ENCODE peak calls at places on chromosomes 16 and 17, in four cellular contexts. D, E, Z and C are unnamed samples.

GRCh38 chr17:67359960-67360817 is 6.2 kb downstream of the PSMD12 start:
- DNase-seq in D (peak), E (peak), Z (peak), C (peak)

GRCh38 chr17:51734462-51734861 is 424.1 kb downstream of the CA10 start:
- DNase-seq in D (no peak), E (peak), Z (no peak), C (no peak)

GRCh38 chr16:83453977-83454376 is 353.8 kb upstream of the HSBP1 start:
- DNase-seq in D (no peak), E (no peak), Z (no peak), C (no peak)

GRCh38 chr16:35210681-35211433 is 1751.4 kb downstream of the TP53TG3F start:
- DNase-seq in D (no peak), E (no peak), Z (no peak), C (no peak)

GRCh38 chr17:10600551-10600950 is 51.1 kb upstream of the MYH2 start:
- DNase-seq in D (no peak), E (no peak), Z (peak), C (no peak)

GRCh38 chr17:57461082-57461481 is 204.8 kb downstream of the MSI2 start:
- DNase-seq in D (no peak), E (no peak), Z (peak), C (peak)

GRCh38 chr17:17042851-17043667 is 802 bp downstream of the MPRIP start:
- DNase-seq in D (no peak), E (no peak), Z (peak), C (peak)

GRCh38 chr16:57268804-57269800 is 15.4 kb downstream of the PLLP start:
- DNase-seq in D (no peak), E (no peak), Z (no peak), C (no peak)

GRCh38 chr16:53372942-53373871 is 61.1 kb upstream of the RBL2 start:
- DNase-seq in D (peak), E (peak), Z (peak), C (peak)

GRCh38 chr17:39462644-39463375 is 1.5 kb downstream of the CDK12 start:
- DNase-seq in D (no peak), E (no peak), Z (peak), C (peak)